ENCODE peak calls at places on chromosome 14, in four cellular contexts. P is CD8-positive, alpha-beta memory T cell; K is body of pancreas; Q is heart right ventricle. B is an unnamed sample.

GRCh38 chr14:20438664-20439063 is 2.7 kb upstream of the KLHL33 start:
- DNase-seq in P (no peak), K (no peak), Q (no peak), B (no peak)

GRCh38 chr14:72904840-72905561 is 11.1 kb upstream of the DPF3 start:
- DNase-seq in P (peak), K (peak), Q (no peak), B (peak)

GRCh38 chr14:80544366-80544765 is 333.1 kb upstream of the DIO2 start:
- DNase-seq in P (no peak), K (no peak), Q (no peak), B (no peak)

GRCh38 chr14:52797653-52798052 is 6.2 kb upstream of the GNPNAT1 start:
- DNase-seq in P (no peak), K (no peak), Q (no peak), B (no peak)

GRCh38 chr14:59829941-59830734 is 40.4 kb downstream of the RTN1 start:
- DNase-seq in P (no peak), K (no peak), Q (no peak), B (no peak)

GRCh38 chr14:40368314-40368713 is 936.1 kb upstream of the FBXO33 start:
- DNase-seq in P (no peak), K (no peak), Q (no peak), B (no peak)

GRCh38 chr14:77307099-77307496 is 13.6 kb downstream of the POMT2 start:
- DNase-seq in P (no peak), K (no peak), Q (no peak), B (no peak)

GRCh38 chr14:65850429-65851145 is 438.1 kb downstream of the FUT8 start:
- DNase-seq in P (peak), K (no peak), Q (no peak), B (no peak)

GRCh38 chr14:101791919-101792572 is 30.5 kb downstream of the PPP2R5C start:
- DNase-seq in P (peak), K (no peak), Q (no peak), B (no peak)

GRCh38 chr14:91119556-91120311 is 5.9 kb downstream of the DGLUCY start:
- DNase-seq in P (no peak), K (no peak), Q (no peak), B (peak)

GRCh38 chr14:78245238-78245637 is 75.1 kb downstream of the NRXN3 start:
- DNase-seq in P (no peak), K (no peak), Q (no peak), B (no peak)

GRCh38 chr14:20706657-20707355 is 18.2 kb downstream of the ANG start:
- DNase-seq in P (no peak), K (no peak), Q (no peak), B (no peak)

GRCh38 chr14:61280526-61281185 is 482 bp downstream of the TMEM30B start:
- DNase-seq in P (peak), K (peak), Q (peak), B (no peak)

GRCh38 chr14:21106506-21107359 is 5.9 kb downstream of the TMEM253 start:
- DNase-seq in P (peak), K (peak), Q (peak), B (peak)

GRCh38 chr14:58584383-58584782 is 53.4 kb upstream of the DACT1 start:
- DNase-seq in P (no peak), K (no peak), Q (no peak), B (no peak)

GRCh38 chr14:90539496-90539775 is 142.6 kb downstream of the CALM1 start:
- DNase-seq in P (no peak), K (no peak), Q (no peak), B (no peak)

GRCh38 chr14:101895256-101895655 is 69.1 kb upstream of the DYNC1H1 start:
- DNase-seq in P (no peak), K (no peak), Q (no peak), B (no peak)

GRCh38 chr14:94697773-94698556 is 71.9 kb downstream of the GSC start:
- DNase-seq in P (no peak), K (no peak), Q (no peak), B (no peak)

GRCh38 chr14:51507556-51508511 is 143.9 kb upstream of the FRMD6 start:
- DNase-seq in P (no peak), K (peak), Q (peak), B (peak)

GRCh38 chr14:51521764-51522163 is 129.9 kb upstream of the FRMD6 start:
- DNase-seq in P (no peak), K (no peak), Q (no peak), B (peak)

GRCh38 chr14:57066887-57067513 is 201.7 kb downstream of the EXOC5 start:
- DNase-seq in P (no peak), K (peak), Q (no peak), B (no peak)

GRCh38 chr14:98474900-98475299 is 797.1 kb downstream of the BCL11B start:
- DNase-seq in P (no peak), K (no peak), Q (no peak), B (no peak)

GRCh38 chr14:59377485-59377884 is 87.7 kb downstream of the GPR135 start:
- DNase-seq in P (no peak), K (no peak), Q (no peak), B (no peak)

GRCh38 chr14:99794156-99794780 is 1.1 kb downstream of the EML1 start:
- DNase-seq in P (no peak), K (no peak), Q (no peak), B (no peak)

GRCh38 chr14:61477845-61478438 is 156.6 kb downstream of the PRKCH start:
- DNase-seq in P (no peak), K (peak), Q (peak), B (no peak)

GRCh38 chr14:95480887-95481226 is 35.6 kb downstream of the SYNE3 start:
- DNase-seq in P (no peak), K (no peak), Q (no peak), B (no peak)

GRCh38 chr14:84987042-84987441 is 542.9 kb upstream of the FLRT2 start:
- DNase-seq in P (no peak), K (no peak), Q (no peak), B (no peak)

GRCh38 chr14:74867673-74868072 is 8.3 kb downstream of the PROX2 start:
- DNase-seq in P (peak), K (no peak), Q (no peak), B (no peak)

GRCh38 chr14:62957562-62957961 is 87.7 kb downstream of the KCNH5 start:
- DNase-seq in P (no peak), K (no peak), Q (no peak), B (peak)

GRCh38 chr14:61491224-61491623 is 169.8 kb downstream of the PRKCH start:
- DNase-seq in P (no peak), K (no peak), Q (no peak), B (no peak)

GRCh38 chr14:89096946-89097345 is 272.5 kb downstream of the TTC8 start:
- DNase-seq in P (no peak), K (no peak), Q (no peak), B (no peak)

GRCh38 chr14:100765991-100766390 is 39.3 kb downstream of the DLK1 start:
- DNase-seq in P (no peak), K (no peak), Q (no peak), B (no peak)

GRCh38 chr14:91078095-91078737 is 17.8 kb upstream of the RPS6KA5 start:
- DNase-seq in P (peak), K (no peak), Q (no peak), B (no peak)

GRCh38 chr14:35140718-35141581 is 18.6 kb downstream of the PRORP start:
- DNase-seq in P (peak), K (no peak), Q (no peak), B (no peak)

DNA sequence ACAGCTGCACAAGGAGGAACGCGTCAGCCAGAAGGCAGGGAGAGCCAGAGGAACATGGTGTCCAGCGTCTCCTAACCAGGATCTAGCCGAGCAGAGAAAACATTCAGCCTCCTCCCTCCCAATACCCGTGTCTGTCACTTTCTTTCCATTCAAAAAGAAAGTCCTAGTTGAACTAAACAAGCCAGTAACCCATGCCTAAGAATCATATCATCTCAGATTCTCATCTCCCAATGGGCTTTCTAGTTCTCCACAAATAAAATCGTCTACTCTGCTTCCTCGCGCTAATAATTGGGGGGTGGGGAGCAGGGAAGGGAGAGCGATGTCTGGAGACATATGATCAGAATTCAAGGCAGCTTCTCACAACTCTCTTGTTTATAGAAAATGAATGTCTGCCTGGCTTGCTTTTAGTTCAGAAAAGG is 7.4 kb downstream of the NKX2-1 start:
- DNase-seq in P (no peak), K (no peak), Q (no peak), B (no peak)
- H3K4me3 ChIP-seq in P (no peak), K (no peak), Q (no peak), B (no peak)

GRCh38 chr14:93688794-93689193 is 99.5 kb downstream of the PRIMA1 start:
- DNase-seq in P (no peak), K (no peak), Q (no peak), B (no peak)
- H3K4me3 ChIP-seq in P (no peak), K (no peak), Q (no peak), B (no peak)

GRCh38 chr14:54398028-54398368 is 1.2 kb downstream of the CDKN3 start:
- DNase-seq in P (no peak), K (no peak), Q (no peak), B (no peak)
- H3K4me3 ChIP-seq in P (no peak), K (no peak), Q (peak), B (no peak)

DNA sequence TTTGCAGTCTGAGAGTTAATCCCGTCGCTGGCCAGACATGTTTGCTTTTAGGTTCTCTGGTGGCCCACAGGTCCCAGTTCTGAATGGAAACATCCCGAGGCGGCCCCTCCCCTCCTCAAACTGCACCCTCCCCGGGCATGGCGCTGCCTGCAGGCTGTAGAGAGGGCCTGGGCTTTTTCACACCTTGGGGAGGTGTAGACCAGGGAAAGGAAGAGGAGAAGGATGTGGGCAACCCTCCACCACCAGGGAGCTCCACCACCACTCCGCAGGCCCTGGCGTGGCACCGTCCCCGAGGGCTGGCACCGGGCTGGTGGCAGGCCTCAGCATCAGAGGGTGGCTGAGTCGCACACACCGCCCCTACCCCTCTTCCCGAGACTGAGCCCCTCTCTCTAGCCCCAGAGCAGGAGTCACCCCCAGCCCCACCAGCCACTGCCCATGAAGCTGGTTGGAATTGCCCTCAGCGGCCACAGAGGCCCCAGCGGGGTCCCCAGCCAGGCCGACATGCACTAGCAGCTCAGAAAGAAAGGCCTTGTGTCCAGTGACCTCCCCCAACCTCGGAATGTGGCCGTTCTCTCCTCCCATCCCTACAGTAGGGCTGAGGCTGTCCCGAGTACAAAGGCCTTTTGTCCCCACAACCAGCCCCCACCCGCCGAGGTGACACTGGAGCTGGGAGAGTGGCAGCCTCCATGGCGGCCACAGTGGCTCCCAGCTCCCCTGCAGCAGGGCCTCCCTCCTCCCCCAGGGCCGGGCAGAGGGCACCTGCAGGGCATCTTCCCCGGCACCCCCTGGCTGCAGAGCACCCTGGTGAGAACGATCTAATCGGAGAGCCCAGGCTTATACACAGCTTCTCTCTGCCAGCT is 23.5 kb upstream of the INF2 start:
- DNase-seq in P (peak), K (peak), Q (no peak), B (no peak)
- H3K4me3 ChIP-seq in P (peak), K (no peak), Q (no peak), B (no peak)

DNA sequence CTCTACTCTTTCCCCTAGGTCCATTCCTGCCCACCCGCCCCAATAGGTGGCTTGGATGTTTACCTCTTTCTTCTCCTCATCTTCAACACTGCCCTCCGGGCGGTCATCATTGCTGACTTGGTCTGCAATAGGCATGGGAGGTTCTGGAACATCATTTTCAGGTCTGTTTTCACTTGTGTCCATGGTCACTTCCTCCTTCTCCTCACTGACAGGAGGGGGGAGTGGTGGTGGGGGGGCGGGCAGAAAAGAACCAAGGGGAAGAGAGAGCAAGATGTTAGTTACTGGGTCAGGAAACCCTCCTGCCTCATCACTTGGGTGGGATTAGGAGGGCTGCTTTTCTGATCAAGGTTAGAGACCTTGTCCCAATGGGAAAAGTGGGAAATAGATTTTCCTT is 12.1 kb upstream of the CDH24 start:
- DNase-seq in P (no peak), K (no peak), Q (no peak), B (no peak)
- H3K4me3 ChIP-seq in P (no peak), K (no peak), Q (no peak), B (no peak)

GRCh38 chr14:71754422-71755095 is 177.7 kb upstream of the RGS6 start:
- DNase-seq in P (no peak), K (no peak), Q (no peak), B (no peak)

GRCh38 chr14:71753976-71754375 is 178.3 kb upstream of the RGS6 start:
- DNase-seq in P (no peak), K (no peak), Q (no peak), B (no peak)

GRCh38 chr14:71753126-71753830 is 179.0 kb upstream of the RGS6 start:
- DNase-seq in P (peak), K (peak), Q (peak), B (peak)

GRCh38 chr14:71751264-71751663 is 181.0 kb upstream of the RGS6 start:
- DNase-seq in P (no peak), K (no peak), Q (no peak), B (no peak)

DNA sequence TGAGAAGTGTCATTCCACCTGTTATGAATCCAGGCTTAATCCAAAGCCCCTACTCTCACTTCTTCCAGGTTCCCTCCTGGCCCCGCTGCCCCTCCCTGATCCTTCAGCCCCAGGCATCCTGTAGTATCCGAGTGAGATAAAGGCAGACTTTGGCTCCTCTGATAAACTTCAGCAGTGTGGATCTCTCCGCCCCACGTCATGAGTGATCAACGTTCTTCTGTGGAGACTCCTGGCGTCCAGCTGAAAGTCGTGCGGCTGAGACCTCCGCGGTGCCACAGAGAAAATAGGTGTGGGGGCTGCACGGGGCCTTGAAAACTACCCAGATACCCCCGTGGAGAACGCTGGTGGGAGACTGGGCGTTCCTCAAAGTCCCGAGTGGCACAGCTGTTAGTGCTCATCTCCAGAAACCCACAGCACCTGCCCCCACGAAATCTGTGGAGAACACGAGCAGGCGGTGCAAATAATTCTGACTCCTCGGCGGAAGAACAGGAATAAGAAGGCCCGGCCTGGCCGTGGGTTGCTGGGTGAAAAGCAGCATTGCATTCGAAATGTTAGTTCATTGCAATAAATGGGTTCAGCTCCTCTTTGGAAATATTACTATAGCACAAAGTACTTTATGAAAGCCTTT is 180.0 kb upstream of the RGS6 start:
- DNase-seq in P (no peak), K (no peak), Q (no peak), B (no peak)
- H3K4me3 ChIP-seq in P (no peak), K (no peak), Q (no peak), B (no peak)

GRCh38 chr14:24232645-24233537 is at the start of gene GMPR2:
- DNase-seq in P (no peak), K (no peak), Q (no peak), B (no peak)

GRCh38 chr14:24235804-24236688 is 3.3 kb downstream of the GMPR2 start:
- DNase-seq in P (no peak), K (peak), Q (no peak), B (no peak)

GRCh38 chr14:24232121-24232644 is at the start of gene NEDD8:
- DNase-seq in P (peak), K (peak), Q (peak), B (peak)

GRCh38 chr14:24233538-24233866 is 773 bp downstream of the GMPR2 start:
- DNase-seq in P (no peak), K (peak), Q (no peak), B (no peak)

DNA sequence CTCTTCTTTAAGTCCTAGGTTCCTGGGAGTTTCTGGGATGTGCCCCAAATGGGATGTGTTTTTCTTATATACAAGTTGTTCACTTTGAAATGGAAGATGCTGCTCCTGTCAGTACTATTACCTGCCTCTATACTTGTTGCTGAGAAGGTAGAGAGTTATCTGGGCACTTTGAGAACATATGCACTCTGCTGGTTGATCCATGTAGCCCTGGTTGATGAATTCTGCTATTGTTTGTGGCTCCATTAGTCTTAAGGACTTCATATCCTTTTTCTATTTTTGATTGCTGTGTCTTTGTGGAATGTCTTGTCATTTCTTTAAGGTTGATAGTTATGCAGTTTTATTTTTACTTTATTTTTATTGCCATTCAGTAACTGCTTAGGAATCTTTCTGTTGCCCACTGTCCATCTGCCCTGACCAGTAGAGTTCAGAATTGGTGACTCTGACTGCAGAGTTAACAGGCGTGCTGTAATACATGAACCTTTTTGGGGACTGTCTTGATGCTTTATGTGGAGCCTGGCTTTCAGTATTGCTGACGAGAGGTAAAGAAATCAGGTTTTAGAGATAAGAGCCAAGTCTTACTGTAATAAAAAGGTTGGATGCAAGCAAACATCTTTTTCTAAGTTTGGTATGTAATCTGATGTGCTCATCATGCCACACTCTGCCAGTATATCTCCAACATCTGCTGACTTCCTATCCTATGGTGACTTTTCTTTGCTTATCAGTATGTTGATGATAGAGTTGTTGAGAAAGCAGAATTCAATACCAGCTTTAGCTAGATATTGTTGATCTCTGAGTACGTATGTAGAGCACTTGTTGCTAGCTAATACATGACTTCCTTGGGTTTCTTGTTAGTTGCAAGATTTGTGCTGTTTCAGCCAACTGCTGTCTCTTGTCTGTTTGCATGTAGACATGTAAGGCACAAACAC is 1.6 kb downstream of the GMPR2 start:
- DNase-seq in P (no peak), K (no peak), Q (no peak), B (no peak)
- H3K4me3 ChIP-seq in P (no peak), K (no peak), Q (no peak), B (no peak)